ENCODE peak calls at places on chromosome 2, in nine cellular contexts. O is endothelial cell, H is BJ, G is GM13977, F is glutamatergic neuron, T is psoas muscle, L is osteocyte, Q is MCF 10A, N is BE2C. D is an unnamed sample.
A peak's percentile ranks its signal among the peaks of the same experiment; 100 is the strongest.

GRCh38 chr2:64869126-64869525 is 120.1 kb upstream of the SLC1A4 start:
- DNase-seq in O (no peak), H (no peak), G (no peak), F (no peak), T (no peak), L (no peak), Q (no peak), N (no peak), D (no peak)

GRCh38 chr2:158772306-158773078 is 22.6 kb upstream of the DAPL1 start:
- DNase-seq in O (no peak), H (no peak), G (no peak), F (no peak), T (no peak), L (no peak), Q (no peak), N (no peak), D (no peak)

GRCh38 chr2:9594361-9595063 is 36.3 kb downstream of the YWHAQ start:
- DNase-seq in O (no peak), H (peak; percentile 43), G (no peak), F (no peak), T (no peak), L (no peak), Q (peak; percentile 89), N (no peak), D (no peak)

GRCh38 chr2:135573620-135574019 is 42.3 kb downstream of the R3HDM1 start:
- DNase-seq in O (no peak), H (no peak), G (no peak), F (no peak), T (no peak), L (no peak), Q (no peak), N (no peak), D (no peak)

GRCh38 chr2:15313657-15314056 is 247.5 kb downstream of the NBAS start:
- DNase-seq in O (no peak), H (no peak), G (peak; percentile 38), F (no peak), T (no peak), L (no peak), Q (peak; percentile 41), N (no peak), D (no peak)

GRCh38 chr2:20526666-20527065 is 79.8 kb downstream of the RHOB start:
- DNase-seq in O (no peak), H (no peak), G (no peak), F (no peak), T (no peak), L (no peak), Q (no peak), N (peak; percentile 88), D (no peak)

GRCh38 chr2:132757676-132758075 is 87.7 kb upstream of the LYPD1 start:
- DNase-seq in O (no peak), H (no peak), G (no peak), F (no peak), T (no peak), L (no peak), Q (no peak), N (no peak), D (no peak)

GRCh38 chr2:154912215-154912614 is 213.7 kb downstream of the KCNJ3 start:
- DNase-seq in O (no peak), H (no peak), G (no peak), F (no peak), T (no peak), L (no peak), Q (no peak), N (no peak), D (no peak)

GRCh38 chr2:95332036-95332435 is 34.9 kb downstream of the KCNIP3 start:
- DNase-seq in O (no peak), H (no peak), G (no peak), F (no peak), T (peak; percentile 8), L (no peak), Q (no peak), N (no peak), D (no peak)

GRCh38 chr2:178074123-178075005 is 1.8 kb upstream of the PDE11A start:
- DNase-seq in O (no peak), H (no peak), G (no peak), F (no peak), T (no peak), L (no peak), Q (no peak), N (no peak), D (no peak)

GRCh38 chr2:128032092-128032491 is 4.2 kb upstream of the SAP130 start:
- DNase-seq in O (no peak), H (no peak), G (no peak), F (no peak), T (no peak), L (no peak), Q (no peak), N (no peak), D (no peak)

GRCh38 chr2:232521524-232521923 is 1.3 kb downstream of the PRSS56 start:
- DNase-seq in O (no peak), H (no peak), G (no peak), F (no peak), T (no peak), L (no peak), Q (no peak), N (no peak), D (no peak)

GRCh38 chr2:232522855-232523681 is 2.9 kb downstream of the PRSS56 start:
- DNase-seq in O (no peak), H (no peak), G (peak; percentile 53), F (no peak), T (no peak), L (no peak), Q (no peak), N (no peak), D (no peak)

GRCh38 chr2:232521098-232521497 is 910 bp downstream of the PRSS56 start:
- DNase-seq in O (no peak), H (no peak), G (no peak), F (no peak), T (no peak), L (no peak), Q (no peak), N (no peak), D (no peak)

GRCh38 chr2:232523682-232524597 is 2.0 kb upstream of the CHRND start:
- DNase-seq in O (peak; percentile 69), H (no peak), G (peak; percentile 67), F (peak; percentile 84), T (peak; percentile 84), L (no peak), Q (no peak), N (peak; percentile 80), D (no peak)

GRCh38 chr2:232522014-232522854 is 2.0 kb downstream of the PRSS56 start:
- DNase-seq in O (peak; percentile 75), H (no peak), G (peak; percentile 94), F (peak; percentile 77), T (peak; percentile 86), L (no peak), Q (peak; percentile 38), N (peak; percentile 73), D (no peak)
- TF ChIP-seq CTCF in O (peak; percentile 97), H (peak; percentile 27), G (peak; percentile 82), F (peak; percentile 100), T (peak; percentile 95), L (peak; percentile 97), Q (peak; percentile 90), N (peak; percentile 48), D (peak; percentile 100)

GRCh38 chr2:66948234-66948633 is 448.9 kb upstream of the ETAA1 start:
- DNase-seq in O (no peak), H (no peak), G (no peak), F (no peak), T (no peak), L (no peak), Q (no peak), N (no peak), D (no peak)
- TF ChIP-seq CTCF in O (no peak), H (no peak), G (no peak), F (no peak), T (no peak), L (no peak), Q (no peak), N (no peak), D (no peak)

GRCh38 chr2:129400825-129401224 is 578.6 kb upstream of the RAB6C start:
- DNase-seq in O (no peak), H (no peak), G (no peak), F (peak; percentile 64), T (no peak), L (no peak), Q (no peak), N (peak; percentile 25), D (no peak)

GRCh38 chr2:129402076-129402475 is 577.4 kb upstream of the RAB6C start:
- DNase-seq in O (no peak), H (no peak), G (no peak), F (no peak), T (no peak), L (no peak), Q (no peak), N (no peak), D (no peak)

GRCh38 chr2:129396980-129397599 is 582.4 kb upstream of the RAB6C start:
- DNase-seq in O (peak; percentile 50), H (no peak), G (peak; percentile 42), F (peak; percentile 61), T (peak; percentile 64), L (no peak), Q (peak; percentile 43), N (peak; percentile 14), D (no peak)
- TF ChIP-seq CTCF in O (peak; percentile 38), H (peak; percentile 37), G (peak; percentile 88), F (peak; percentile 53), T (peak; percentile 72), L (peak; percentile 55), Q (peak; percentile 82), N (peak; percentile 56), D (peak; percentile 78)

GRCh38 chr2:170354409-170354808 is 176.5 kb downstream of the MYO3B start:
- DNase-seq in O (no peak), H (no peak), G (no peak), F (no peak), T (no peak), L (no peak), Q (no peak), N (peak; percentile 6), D (no peak)

GRCh38 chr2:170354855-170355649 is 177.1 kb downstream of the MYO3B start:
- DNase-seq in O (no peak), H (no peak), G (no peak), F (no peak), T (no peak), L (no peak), Q (no peak), N (no peak), D (no peak)

GRCh38 chr2:170345607-170346006 is 167.7 kb downstream of the MYO3B start:
- DNase-seq in O (no peak), H (no peak), G (no peak), F (no peak), T (no peak), L (no peak), Q (no peak), N (no peak), D (no peak)

DNA sequence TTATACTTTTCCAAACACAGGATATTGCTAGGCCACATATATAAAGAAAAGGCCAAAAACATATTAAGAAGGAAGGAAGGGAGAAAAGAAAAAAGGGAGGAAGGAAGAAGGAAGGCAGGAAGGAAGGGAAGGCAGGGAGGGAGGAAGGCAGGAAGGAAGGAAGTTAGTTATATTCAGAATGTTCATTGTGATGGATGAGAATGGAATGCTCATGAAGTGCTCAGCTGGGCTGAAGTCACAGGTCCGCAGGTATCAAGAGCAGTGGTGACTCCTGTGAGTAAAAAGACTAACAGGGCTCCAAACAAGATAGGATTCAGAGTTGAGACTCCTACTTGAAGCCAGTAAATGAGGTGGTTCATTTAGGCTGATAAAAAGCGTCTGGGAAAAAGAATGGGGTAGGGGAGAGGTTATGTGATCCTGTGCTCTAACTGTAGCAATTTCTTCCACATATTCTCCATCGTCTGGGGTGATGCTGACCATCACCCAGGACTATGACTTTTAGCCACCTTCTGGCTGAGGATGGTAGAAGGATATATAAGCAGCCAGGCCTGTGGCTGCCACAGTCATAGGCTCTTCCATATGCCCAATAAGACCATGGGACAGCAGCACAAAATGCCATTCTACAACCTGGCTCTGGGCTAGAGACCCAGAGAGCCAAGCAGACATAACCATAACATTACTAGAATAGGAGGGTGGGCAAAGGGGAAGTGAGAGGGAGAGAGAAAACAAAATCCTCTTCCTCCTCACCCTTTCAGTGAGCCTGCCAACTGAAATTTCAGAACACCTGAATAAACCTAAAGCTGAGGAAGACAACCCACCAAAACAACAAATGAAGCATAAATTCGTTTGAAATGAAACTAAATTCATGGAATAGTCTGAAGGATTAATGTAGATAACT is 173.2 kb downstream of the MYO3B start:
- DNase-seq in O (no peak), H (no peak), G (no peak), F (no peak), T (no peak), L (no peak), Q (no peak), N (no peak), D (no peak)
- TF ChIP-seq CTCF in O (no peak), H (no peak), G (no peak), F (no peak), T (no peak), L (no peak), Q (no peak), N (no peak), D (no peak)